ENCODE peak calls at places on chromosome 19, in ten cellular contexts. One of them, this sample, is unnamed.

GRCh38 chr19:55437410-55437809 is 5.7 kb downstream of the SHISA7 start:
- DNase-seq in GM12891: no peak
- DNase-seq in uterus: no peak
- DNase-seq in spleen: no peak
- DNase-seq in tibial nerve: no peak
- DNase-seq in testis: peak; percentile 73
- DNase-seq in A549: peak; percentile 87
- DNase-seq in GM12892: no peak
- DNase-seq in H54: peak; percentile 98
- DNase-seq in heart left ventricle: peak; percentile 64
- DNase-seq in this sample: peak; percentile 74

GRCh38 chr19:47598407-47599349 is 10.3 kb upstream of the BICRA start:
- DNase-seq in GM12892: no peak
- DNase-seq in GM12891: no peak
- DNase-seq in tibial nerve: peak; percentile 64
- DNase-seq in testis: peak; percentile 49
- DNase-seq in A549: peak; percentile 94
- DNase-seq in H54: peak; percentile 72
- DNase-seq in spleen: no peak
- DNase-seq in uterus: peak; percentile 87
- DNase-seq in heart left ventricle: peak; percentile 48
- DNase-seq in this sample: no peak

GRCh38 chr19:35519291-35519690 is 5.8 kb upstream of the DMKN start:
- DNase-seq in H54: peak; percentile 79
- DNase-seq in heart left ventricle: no peak
- DNase-seq in uterus: no peak
- DNase-seq in spleen: no peak
- DNase-seq in GM12892: no peak
- DNase-seq in A549: peak; percentile 42
- DNase-seq in GM12891: no peak
- DNase-seq in testis: no peak
- DNase-seq in tibial nerve: no peak
- DNase-seq in this sample: no peak

GRCh38 chr19:28285078-28285477 is 927.9 kb downstream of the UQCRFS1 start:
- DNase-seq in A549: no peak
- DNase-seq in GM12892: no peak
- DNase-seq in uterus: no peak
- DNase-seq in H54: no peak
- DNase-seq in GM12891: no peak
- DNase-seq in heart left ventricle: no peak
- DNase-seq in tibial nerve: no peak
- DNase-seq in spleen: no peak
- DNase-seq in testis: no peak
- DNase-seq in this sample: no peak

GRCh38 chr19:36363845-36364244 is 15.2 kb downstream of the ZFP14 start:
- DNase-seq in A549: no peak
- DNase-seq in tibial nerve: no peak
- DNase-seq in testis: no peak
- DNase-seq in GM12891: no peak
- DNase-seq in H54: no peak
- DNase-seq in uterus: no peak
- DNase-seq in spleen: no peak
- DNase-seq in GM12892: no peak
- DNase-seq in heart left ventricle: no peak
- DNase-seq in this sample: no peak

GRCh38 chr19:5694952-5695648 is 5.0 kb downstream of the RPL36 start:
- DNase-seq in tibial nerve: no peak
- DNase-seq in uterus: no peak
- DNase-seq in H54: no peak
- DNase-seq in heart left ventricle: no peak
- DNase-seq in GM12891: no peak
- DNase-seq in spleen: no peak
- DNase-seq in GM12892: no peak
- DNase-seq in testis: no peak
- DNase-seq in A549: no peak
- DNase-seq in this sample: no peak

GRCh38 chr19:45883586-45883880 is 2.4 kb downstream of the IRF2BP1 start:
- DNase-seq in A549: no peak
- DNase-seq in GM12892: no peak
- DNase-seq in GM12891: no peak
- DNase-seq in testis: no peak
- DNase-seq in tibial nerve: no peak
- DNase-seq in heart left ventricle: no peak
- DNase-seq in spleen: no peak
- DNase-seq in uterus: no peak
- DNase-seq in H54: no peak
- DNase-seq in this sample: no peak

GRCh38 chr19:34316741-34317241 is 48.2 kb upstream of the GPI start:
- DNase-seq in H54: peak; percentile 55
- DNase-seq in testis: no peak
- DNase-seq in GM12892: no peak
- DNase-seq in uterus: no peak
- DNase-seq in spleen: no peak
- DNase-seq in A549: peak; percentile 36
- DNase-seq in heart left ventricle: no peak
- DNase-seq in tibial nerve: no peak
- DNase-seq in GM12891: no peak
- DNase-seq in this sample: no peak

GRCh38 chr19:15252398-15253018 is 20.3 kb upstream of the EPHX3 start:
- DNase-seq in testis: no peak
- DNase-seq in tibial nerve: no peak
- DNase-seq in H54: peak; percentile 43
- DNase-seq in uterus: no peak
- DNase-seq in GM12892: no peak
- DNase-seq in heart left ventricle: no peak
- DNase-seq in GM12891: no peak
- DNase-seq in spleen: no peak
- DNase-seq in A549: peak; percentile 33
- DNase-seq in this sample: no peak
- TF ChIP-seq POLR2A in testis: no peak
- TF ChIP-seq POLR2A in tibial nerve: no peak
- TF ChIP-seq POLR2A in H54: no peak
- TF ChIP-seq POLR2A in uterus: no peak
- TF ChIP-seq POLR2A in GM12892: no peak
- TF ChIP-seq POLR2A in heart left ventricle: no peak
- TF ChIP-seq POLR2A in GM12891: no peak
- TF ChIP-seq POLR2A in spleen: no peak
- TF ChIP-seq POLR2A in A549: no peak
- TF ChIP-seq POLR2A in this sample: no peak

GRCh38 chr19:2053601-2054389 is 2.8 kb upstream of the MKNK2 start:
- DNase-seq in heart left ventricle: peak; percentile 88
- DNase-seq in GM12892: no peak
- DNase-seq in GM12891: no peak
- DNase-seq in uterus: peak; percentile 89
- DNase-seq in A549: no peak
- DNase-seq in H54: no peak
- DNase-seq in tibial nerve: no peak
- DNase-seq in testis: peak; percentile 88
- DNase-seq in spleen: peak; percentile 89
- DNase-seq in this sample: no peak

GRCh38 chr19:2049741-2050348 is 1.2 kb downstream of the MKNK2 start:
- DNase-seq in H54: peak; percentile 77
- DNase-seq in tibial nerve: peak; percentile 81
- DNase-seq in testis: peak; percentile 67
- DNase-seq in heart left ventricle: peak; percentile 83
- DNase-seq in spleen: peak; percentile 96
- DNase-seq in A549: peak; percentile 76
- DNase-seq in GM12891: no peak
- DNase-seq in GM12892: peak; percentile 62
- DNase-seq in uterus: peak; percentile 81
- DNase-seq in this sample: peak; percentile 87

GRCh38 chr19:2050349-2050990 is 574 bp downstream of the MKNK2 start:
- DNase-seq in H54: no peak
- DNase-seq in heart left ventricle: no peak
- DNase-seq in uterus: no peak
- DNase-seq in spleen: no peak
- DNase-seq in testis: no peak
- DNase-seq in A549: no peak
- DNase-seq in tibial nerve: no peak
- DNase-seq in GM12891: no peak
- DNase-seq in GM12892: no peak
- DNase-seq in this sample: peak; percentile 76

GRCh38 chr19:2050991-2051770 is at the start of gene MKNK2:
- DNase-seq in heart left ventricle: peak; percentile 96
- DNase-seq in GM12891: peak; percentile 87
- DNase-seq in testis: peak; percentile 95
- DNase-seq in GM12892: peak; percentile 84
- DNase-seq in spleen: peak; percentile 99
- DNase-seq in tibial nerve: peak; percentile 94
- DNase-seq in H54: peak; percentile 86
- DNase-seq in uterus: peak; percentile 90
- DNase-seq in A549: peak; percentile 79
- DNase-seq in this sample: peak; percentile 97

DNA sequence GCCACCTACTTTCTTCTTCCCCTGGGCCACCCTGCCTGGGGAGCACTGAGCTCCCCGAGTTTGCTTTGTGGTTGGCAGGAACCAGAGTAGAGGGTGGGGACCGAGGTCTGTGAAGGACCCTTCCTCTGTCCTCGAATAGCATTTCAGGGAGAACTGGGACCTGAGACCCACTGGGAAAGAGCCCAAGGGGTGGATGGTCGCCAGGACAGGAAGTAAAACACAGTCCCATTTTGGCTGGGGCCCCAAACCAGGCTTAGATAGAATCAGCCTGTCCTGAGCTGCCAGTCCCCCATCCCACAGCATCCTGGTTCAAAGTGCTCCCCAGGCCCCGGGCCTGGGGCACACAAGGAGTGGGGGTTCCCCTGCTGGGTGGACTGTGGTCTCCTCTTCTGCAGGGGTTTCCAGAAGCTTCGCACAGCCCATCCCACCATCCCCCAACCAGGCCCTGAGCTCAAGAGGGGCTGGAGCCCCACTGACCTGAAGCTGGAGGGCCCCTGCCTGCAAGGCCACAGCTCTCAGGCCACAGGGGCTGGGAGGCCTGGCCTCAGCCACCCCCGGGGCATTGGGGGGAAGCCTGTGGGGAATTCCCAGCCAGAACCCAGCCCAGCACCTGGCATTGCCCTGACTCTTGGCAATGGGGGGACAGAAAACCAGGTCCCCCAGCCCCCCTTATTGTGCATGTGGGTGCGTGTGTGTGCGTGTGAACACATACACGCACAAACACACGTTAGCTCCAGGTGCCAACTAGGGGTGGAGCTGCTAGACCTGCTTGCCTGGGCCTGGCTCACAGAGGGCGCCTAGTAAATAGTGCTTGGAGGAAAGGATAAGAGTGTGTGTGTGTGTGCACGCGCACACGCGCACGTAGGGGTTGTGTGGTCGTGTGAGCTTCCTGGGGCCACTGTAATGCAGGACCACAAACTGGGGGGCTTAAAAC is 994 bp upstream of the MKNK2 start:
- DNase-seq in A549: no peak
- DNase-seq in GM12892: no peak
- DNase-seq in spleen: peak; percentile 85
- DNase-seq in uterus: peak; percentile 73
- DNase-seq in H54: no peak
- DNase-seq in heart left ventricle: peak; percentile 73
- DNase-seq in GM12891: no peak
- DNase-seq in testis: no peak
- DNase-seq in tibial nerve: no peak
- DNase-seq in this sample: no peak
- TF ChIP-seq POLR2A in A549: no peak
- TF ChIP-seq POLR2A in GM12892: no peak
- TF ChIP-seq POLR2A in spleen: no peak
- TF ChIP-seq POLR2A in uterus: no peak
- TF ChIP-seq POLR2A in H54: no peak
- TF ChIP-seq POLR2A in heart left ventricle: no peak
- TF ChIP-seq POLR2A in GM12891: no peak
- TF ChIP-seq POLR2A in testis: no peak
- TF ChIP-seq POLR2A in tibial nerve: no peak
- TF ChIP-seq POLR2A in this sample: no peak

GRCh38 chr19:10262771-10263170 is 8.1 kb upstream of the ICAM1 start:
- DNase-seq in uterus: no peak
- DNase-seq in GM12891: no peak
- DNase-seq in GM12892: no peak
- DNase-seq in testis: no peak
- DNase-seq in tibial nerve: no peak
- DNase-seq in heart left ventricle: no peak
- DNase-seq in A549: no peak
- DNase-seq in H54: no peak
- DNase-seq in spleen: no peak
- DNase-seq in this sample: no peak

GRCh38 chr19:10258080-10258710 is 6.2 kb downstream of the MRPL4 start:
- DNase-seq in GM12892: no peak
- DNase-seq in GM12891: no peak
- DNase-seq in heart left ventricle: no peak
- DNase-seq in tibial nerve: no peak
- DNase-seq in H54: no peak
- DNase-seq in spleen: no peak
- DNase-seq in uterus: no peak
- DNase-seq in A549: no peak
- DNase-seq in testis: no peak
- DNase-seq in this sample: no peak

GRCh38 chr19:10256970-10257615 is 5.1 kb downstream of the MRPL4 start:
- DNase-seq in GM12891: no peak
- DNase-seq in GM12892: no peak
- DNase-seq in uterus: no peak
- DNase-seq in heart left ventricle: no peak
- DNase-seq in H54: no peak
- DNase-seq in tibial nerve: no peak
- DNase-seq in testis: no peak
- DNase-seq in A549: no peak
- DNase-seq in spleen: no peak
- DNase-seq in this sample: no peak

GRCh38 chr19:10259162-10259905 is 7.3 kb downstream of the MRPL4 start:
- DNase-seq in GM12892: peak; percentile 54
- DNase-seq in spleen: peak; percentile 90
- DNase-seq in A549: peak; percentile 86
- DNase-seq in heart left ventricle: peak; percentile 91
- DNase-seq in GM12891: peak; percentile 68
- DNase-seq in testis: peak; percentile 93
- DNase-seq in H54: peak; percentile 58
- DNase-seq in tibial nerve: peak; percentile 95
- DNase-seq in uterus: peak; percentile 85
- DNase-seq in this sample: peak; percentile 90

GRCh38 chr19:10260141-10260584 is 8.1 kb downstream of the MRPL4 start:
- DNase-seq in tibial nerve: no peak
- DNase-seq in uterus: no peak
- DNase-seq in testis: no peak
- DNase-seq in GM12891: no peak
- DNase-seq in spleen: no peak
- DNase-seq in GM12892: no peak
- DNase-seq in heart left ventricle: no peak
- DNase-seq in A549: no peak
- DNase-seq in H54: no peak
- DNase-seq in this sample: no peak
- TF ChIP-seq POLR2A in tibial nerve: no peak
- TF ChIP-seq POLR2A in uterus: no peak
- TF ChIP-seq POLR2A in testis: no peak
- TF ChIP-seq POLR2A in GM12891: no peak
- TF ChIP-seq POLR2A in spleen: no peak
- TF ChIP-seq POLR2A in GM12892: peak; percentile 56
- TF ChIP-seq POLR2A in heart left ventricle: no peak
- TF ChIP-seq POLR2A in A549: no peak
- TF ChIP-seq POLR2A in H54: no peak
- TF ChIP-seq POLR2A in this sample: no peak

GRCh38 chr19:50358483-50359431 is 6.7 kb downstream of the NAPSA start:
- DNase-seq in GM12892: peak; percentile 77
- DNase-seq in testis: peak; percentile 69
- DNase-seq in uterus: peak; percentile 60
- DNase-seq in tibial nerve: no peak
- DNase-seq in spleen: peak; percentile 93
- DNase-seq in heart left ventricle: peak; percentile 84
- DNase-seq in H54: no peak
- DNase-seq in A549: no peak
- DNase-seq in GM12891: peak; percentile 73
- DNase-seq in this sample: no peak

GRCh38 chr19:50359432-50359818 is 6.0 kb downstream of the NAPSA start:
- DNase-seq in H54: no peak
- DNase-seq in uterus: no peak
- DNase-seq in GM12891: no peak
- DNase-seq in A549: no peak
- DNase-seq in heart left ventricle: no peak
- DNase-seq in spleen: no peak
- DNase-seq in GM12892: no peak
- DNase-seq in tibial nerve: no peak
- DNase-seq in testis: no peak
- DNase-seq in this sample: no peak

GRCh38 chr19:50356691-50357177 is 8.7 kb downstream of the NAPSA start:
- DNase-seq in GM12892: no peak
- DNase-seq in spleen: no peak
- DNase-seq in heart left ventricle: no peak
- DNase-seq in uterus: no peak
- DNase-seq in H54: no peak
- DNase-seq in A549: no peak
- DNase-seq in testis: no peak
- DNase-seq in tibial nerve: no peak
- DNase-seq in GM12891: no peak
- DNase-seq in this sample: no peak

GRCh38 chr19:50361290-50362029 is 4.0 kb downstream of the NAPSA start:
- DNase-seq in H54: no peak
- DNase-seq in A549: peak; percentile 66
- DNase-seq in tibial nerve: no peak
- DNase-seq in GM12892: no peak
- DNase-seq in spleen: no peak
- DNase-seq in uterus: no peak
- DNase-seq in heart left ventricle: no peak
- DNase-seq in testis: no peak
- DNase-seq in GM12891: no peak
- DNase-seq in this sample: no peak

DNA sequence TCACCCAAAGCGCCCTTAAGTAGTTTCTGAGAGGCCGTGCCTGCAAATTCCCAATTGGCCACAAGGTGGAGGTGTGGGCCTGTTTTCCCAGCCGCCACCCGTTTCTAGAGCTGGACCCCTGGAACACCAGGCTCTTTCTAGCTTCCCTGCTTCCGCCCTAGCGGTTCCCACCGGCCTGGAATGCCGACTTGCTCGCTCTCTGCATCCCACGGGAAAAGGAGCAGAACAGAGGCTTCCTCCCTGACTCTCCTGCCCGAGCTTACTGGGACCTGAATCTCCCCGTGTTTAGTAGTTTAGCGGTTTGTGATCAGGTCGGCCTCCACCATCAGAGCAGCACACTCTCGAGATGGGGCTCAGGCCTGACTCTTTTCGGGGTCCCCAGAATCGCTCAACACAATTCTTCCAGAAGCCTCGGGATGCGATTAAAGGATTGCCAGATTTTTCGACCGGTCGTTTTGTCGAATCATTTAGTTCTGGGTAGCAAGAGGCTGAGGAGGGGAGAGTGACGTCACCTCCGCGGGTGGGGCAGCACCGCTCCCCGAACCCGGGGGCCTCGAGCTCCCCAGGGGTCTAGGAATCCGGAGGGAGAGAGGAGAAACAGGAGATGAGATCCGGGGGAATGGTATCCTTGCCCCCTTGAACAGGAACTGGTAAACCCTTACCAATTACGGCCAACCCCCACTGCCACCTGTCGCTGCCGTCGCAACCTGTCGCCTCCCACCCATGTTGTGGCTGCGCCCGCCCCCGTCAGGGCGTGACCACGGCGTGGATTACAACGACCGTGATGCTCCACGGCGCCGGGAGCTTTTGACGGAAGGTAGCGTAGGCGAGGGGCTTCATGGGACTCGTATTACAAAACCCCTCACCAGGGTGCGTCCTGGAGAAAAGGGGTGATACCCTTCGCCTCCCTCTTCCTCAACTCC is 8.0 kb downstream of the NAPSA start:
- DNase-seq in GM12891: peak; percentile 44
- DNase-seq in A549: peak; percentile 82
- DNase-seq in uterus: peak; percentile 80
- DNase-seq in GM12892: peak; percentile 53
- DNase-seq in heart left ventricle: peak; percentile 80
- DNase-seq in H54: peak; percentile 55
- DNase-seq in tibial nerve: peak; percentile 83
- DNase-seq in spleen: peak; percentile 96
- DNase-seq in testis: peak; percentile 89
- DNase-seq in this sample: peak; percentile 76
- TF ChIP-seq POLR2A in GM12891: peak; percentile 37
- TF ChIP-seq POLR2A in A549: no peak
- TF ChIP-seq POLR2A in uterus: peak; percentile 23
- TF ChIP-seq POLR2A in GM12892: peak; percentile 42
- TF ChIP-seq POLR2A in heart left ventricle: no peak
- TF ChIP-seq POLR2A in H54: peak; percentile 8
- TF ChIP-seq POLR2A in tibial nerve: peak; percentile 28
- TF ChIP-seq POLR2A in spleen: peak; percentile 4
- TF ChIP-seq POLR2A in testis: no peak
- TF ChIP-seq POLR2A in this sample: peak; percentile 32

This sample was measured in erythroblast.